ENCODE peak calls at places on chromosomes 4 and X, in seven cellular contexts. Q, B, Z, U, A, C and O are unnamed samples.

GRCh38 chr4:135032670-135033069 is 831.1 kb upstream of the PABPC4L start:
- DNase-seq in B (no peak), A (no peak), Q (no peak), Z (no peak), U (peak), C (no peak), O (no peak)

GRCh38 chr4:101987623-101988243 is 197.2 kb downstream of the BANK1 start:
- DNase-seq in C (no peak), U (no peak), A (no peak), Z (no peak), Q (no peak), B (no peak), O (no peak)

GRCh38 chrX:94977562-94977961 is 1303.6 kb downstream of the FAM133A start:
- DNase-seq in U (no peak), B (no peak), Q (no peak), Z (no peak), C (no peak), A (no peak), O (no peak)

GRCh38 chrX:93985621-93986020 is 311.6 kb downstream of the FAM133A start:
- DNase-seq in U (no peak), A (no peak), C (no peak), Z (no peak), B (peak), Q (no peak), O (no peak)

GRCh38 chr4:87235020-87235671 is 14.7 kb upstream of the KLHL8 start:
- DNase-seq in U (no peak), A (peak), C (no peak), Z (no peak), Q (no peak), B (peak), O (no peak)

GRCh38 chrX:12956704-12957541 is 18.0 kb upstream of the TMSB4X start:
- DNase-seq in C (peak), Q (peak), U (no peak), A (no peak), Z (no peak), B (peak), O (peak)

GRCh38 chr4:90181644-90182043 is 54.5 kb downstream of the CCSER1 start:
- DNase-seq in A (no peak), C (no peak), B (peak), Z (no peak), U (no peak), Q (no peak), O (no peak)

GRCh38 chr4:89482248-89482647 is 174.6 kb upstream of the GPRIN3 start:
- DNase-seq in Q (no peak), C (no peak), U (peak), B (peak), Z (no peak), A (peak), O (no peak)

GRCh38 chrX:2610246-2611170 is 80.6 kb upstream of the CD99 start:
- DNase-seq in B (no peak), A (no peak), U (no peak), Q (no peak), C (no peak), Z (no peak), O (no peak)

GRCh38 chrX:46260502-46260901 is 284.7 kb downstream of the ZNF674 start:
- DNase-seq in U (no peak), B (peak), Q (no peak), C (no peak), A (no peak), Z (no peak), O (no peak)

GRCh38 chrX:9597361-9598035 is 132.6 kb downstream of the TBL1X start:
- DNase-seq in Z (no peak), A (no peak), U (no peak), B (no peak), C (no peak), Q (peak), O (no peak)

GRCh38 chr4:95209942-95210341 is 338.8 kb downstream of the UNC5C start:
- DNase-seq in Z (no peak), A (no peak), Q (no peak), C (no peak), B (no peak), U (no peak), O (no peak)

GRCh38 chr4:103449285-103449684 is 251.1 kb upstream of the CENPE start:
- DNase-seq in B (no peak), U (no peak), A (no peak), Z (no peak), Q (no peak), C (no peak), O (no peak)

GRCh38 chr4:7691061-7691460 is 248.6 kb downstream of the AFAP1 start:
- DNase-seq in B (no peak), A (no peak), C (no peak), U (no peak), Z (no peak), Q (no peak), O (no peak)

GRCh38 chr4:173214661-173215060 is 46.0 kb downstream of the GALNT7 start:
- DNase-seq in U (no peak), C (peak), Z (no peak), A (no peak), B (peak), Q (no peak), O (peak)

GRCh38 chrX:132651411-132652086 is 162.7 kb upstream of the MBNL3 start:
- DNase-seq in Z (no peak), Q (no peak), U (no peak), B (no peak), C (no peak), A (no peak), O (peak)

GRCh38 chrX:109847257-109848187 is 114.5 kb upstream of the ACSL4 start:
- DNase-seq in A (peak), Q (no peak), C (no peak), Z (no peak), B (peak), U (no peak), O (peak)

GRCh38 chrX:112536544-112536943 is 143.2 kb downstream of the LHFPL1 start:
- DNase-seq in C (no peak), A (no peak), U (peak), Q (no peak), B (no peak), Z (no peak), O (no peak)

GRCh38 chr4:3067473-3068001 is 6.8 kb downstream of the HTT-AS start:
- DNase-seq in U (no peak), C (no peak), B (no peak), Z (no peak), Q (peak), A (no peak), O (no peak)

GRCh38 chrX:111168314-111168713 is 72.3 kb downstream of the PAK3 start:
- DNase-seq in U (peak), Q (no peak), A (no peak), Z (no peak), B (peak), C (no peak), O (no peak)

GRCh38 chr4:22191565-22192301 is 243.2 kb upstream of the KCNIP4 start:
- DNase-seq in U (no peak), B (no peak), A (no peak), Q (no peak), Z (no peak), C (no peak), O (no peak)

GRCh38 chr4:25233737-25234389 is at the start of gene PI4K2B:
- DNase-seq in Z (peak), A (peak), Q (peak), B (peak), U (peak), C (peak), O (peak)

GRCh38 chrX:9635805-9636204 is 129.8 kb downstream of the GPR143 start:
- DNase-seq in Q (no peak), C (no peak), U (no peak), A (no peak), B (peak), Z (no peak), O (no peak)

GRCh38 chrX:155094468-155095061 is 23.3 kb downstream of the BRCC3 start:
- DNase-seq in Q (no peak), A (peak), U (peak), Z (no peak), B (peak), C (peak), O (no peak)

GRCh38 chr4:40594261-40595178 is 35.1 kb downstream of the RBM47 start:
- DNase-seq in U (no peak), A (peak), Z (no peak), B (peak), C (no peak), Q (no peak), O (peak)

GRCh38 chr4:128859887-128860774 is 50.6 kb downstream of the JADE1 start:
- DNase-seq in Q (no peak), C (no peak), A (no peak), Z (no peak), B (no peak), U (peak), O (no peak)

GRCh38 chr4:47045261-47045660 is 13.9 kb downstream of the GABRB1 start:
- DNase-seq in A (no peak), C (no peak), Z (no peak), U (no peak), B (no peak), Q (no peak), O (no peak)

GRCh38 chrX:41737065-41737464 is 13.1 kb downstream of the GPR82 start:
- DNase-seq in A (no peak), B (no peak), Z (no peak), Q (no peak), C (no peak), U (no peak), O (no peak)

DNA sequence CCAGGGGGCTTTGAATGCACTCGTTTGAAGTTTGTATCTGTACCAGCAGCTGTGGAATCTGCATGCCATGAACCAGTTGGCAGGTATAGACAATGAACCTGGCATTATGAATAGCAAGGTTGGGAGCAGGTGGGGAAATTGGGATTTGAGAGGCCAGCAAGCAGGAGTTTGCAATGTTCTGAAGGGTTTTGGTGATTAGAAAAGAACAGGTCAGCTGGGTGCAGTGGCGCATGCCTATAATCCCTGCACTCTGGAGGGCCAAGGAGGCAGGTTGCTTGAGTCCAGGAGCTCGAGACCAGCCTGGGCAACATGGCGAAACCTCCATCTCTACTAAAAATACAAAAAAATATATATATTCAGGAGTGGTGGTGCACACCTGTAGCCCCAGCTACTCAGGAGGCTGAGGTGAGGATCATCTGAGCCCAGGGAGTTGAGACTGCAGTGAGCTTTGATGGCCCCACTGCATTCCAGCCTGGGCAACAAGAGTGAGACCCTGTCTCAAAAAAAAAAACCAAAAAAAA is 64.0 kb downstream of the TSC22D3 start:
- DNase-seq in U (no peak), B (no peak), Z (no peak), Q (peak), A (no peak), C (no peak), O (no peak)
- TF ChIP-seq CTCF in U (no peak), B (no peak), Z (no peak), Q (no peak), A (no peak), C (no peak), O (no peak)

GRCh38 chrX:97897998-97898397 is 1014.3 kb downstream of the RPA4 start:
- DNase-seq in A (no peak), B (no peak), Z (no peak), C (no peak), Q (no peak), U (no peak), O (no peak)
- H3K4me3 ChIP-seq in A (no peak), B (no peak), Z (no peak), C (no peak), Q (no peak), U (no peak), O (no peak)

GRCh38 chrX:152915541-152916241 is 17.8 kb downstream of the ZNF185 start:
- DNase-seq in C (no peak), B (peak), Z (peak), U (peak), A (peak), Q (no peak), O (no peak)
- TF ChIP-seq CTCF in C (peak), B (peak), Z (peak), U (peak), A (peak), Q (no peak), O (peak)

DNA sequence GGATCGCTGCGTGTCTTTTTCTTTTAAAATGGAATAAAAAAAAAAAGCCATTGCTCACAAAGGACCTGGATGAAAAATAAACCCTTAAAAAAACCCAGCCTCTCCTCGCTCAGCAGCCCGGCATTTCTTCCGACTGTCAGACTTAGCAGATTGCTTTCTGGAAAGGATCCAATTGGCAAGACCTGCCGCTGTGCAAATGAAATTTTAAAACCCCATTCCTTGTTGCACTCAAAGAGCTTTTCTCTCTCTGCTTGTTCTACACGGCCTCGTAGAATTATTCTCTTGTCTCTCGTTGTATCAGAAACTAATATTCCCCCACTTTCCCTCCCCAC is 578.6 kb downstream of the BCOR start:
- DNase-seq in Z (peak), A (no peak), C (peak), Q (no peak), B (no peak), U (no peak), O (peak)
- H3K4me3 ChIP-seq in Z (peak), A (no peak), C (no peak), Q (no peak), B (no peak), U (no peak), O (peak)

GRCh38 chrX:131067216-131067615 is 9.1 kb downstream of the ARHGAP36 start:
- DNase-seq in B (no peak), C (peak), Q (peak), U (no peak), A (no peak), Z (no peak), O (no peak)

GRCh38 chrX:131072871-131073571 is 14.9 kb downstream of the ARHGAP36 start:
- DNase-seq in B (no peak), Q (no peak), C (no peak), U (peak), Z (no peak), A (no peak), O (no peak)

GRCh38 chrX:131067846-131068745 is 9.9 kb downstream of the ARHGAP36 start:
- DNase-seq in Q (no peak), B (no peak), U (peak), Z (no peak), C (peak), A (no peak), O (no peak)

GRCh38 chrX:131066237-131066636 is 8.1 kb downstream of the ARHGAP36 start:
- DNase-seq in C (no peak), A (no peak), Z (no peak), Q (no peak), B (no peak), U (no peak), O (no peak)

DNA sequence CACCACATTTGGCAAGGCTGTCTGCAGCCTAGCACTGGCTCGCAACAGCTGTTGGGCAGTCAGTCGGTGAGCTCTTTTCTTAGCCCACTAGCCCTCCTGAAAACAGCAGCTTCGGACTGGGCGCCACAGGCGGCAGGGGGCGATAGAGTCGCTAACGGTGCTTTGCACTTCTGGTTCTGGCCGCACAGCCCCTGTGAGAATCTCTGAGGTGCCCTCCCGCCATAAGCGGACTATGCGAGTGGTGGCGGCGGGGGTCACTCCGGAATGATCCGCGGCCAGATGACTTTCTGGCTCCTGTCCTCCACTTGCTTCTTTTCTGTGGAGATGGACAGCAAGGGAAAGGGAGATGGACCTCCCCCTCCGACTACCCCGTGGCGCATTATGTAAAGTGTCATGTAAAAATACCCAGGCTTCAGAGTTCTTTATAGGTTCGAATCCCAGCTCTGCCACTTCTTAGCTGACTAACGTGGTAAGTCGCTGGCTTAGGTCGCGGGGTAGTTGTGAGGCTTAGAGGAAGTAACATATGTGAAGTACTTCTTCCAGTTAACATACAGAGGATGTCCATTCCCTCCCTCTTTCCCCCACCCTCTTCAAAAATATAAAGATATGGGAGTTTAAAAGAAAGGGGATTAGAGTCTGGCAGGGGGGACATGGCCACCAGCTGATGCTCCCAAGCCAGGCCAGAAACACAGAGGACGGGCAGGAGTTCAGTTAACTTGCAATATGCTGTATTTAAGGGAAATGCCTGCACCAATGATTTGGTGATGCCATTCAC is 11.0 kb downstream of the ARHGAP36 start:
- DNase-seq in B (peak), Z (no peak), Q (no peak), U (peak), C (peak), A (no peak), O (no peak)
- TF ChIP-seq CTCF in B (peak), Z (peak), Q (no peak), U (peak), C (peak), A (peak), O (peak)